ENCODE peak calls at places on chromosomes 13 and 19, in six cellular contexts. W is Calu3; C is activated CD4-positive, alpha-beta T cell treated with anti-CD3 and anti-CD28 coated beads for 24 hours; U is HS-5; Z is lung microvascular endothelial cell; F is stimulated activated CD4-positive, alpha-beta T cell treated with anti-CD3 and anti-CD28 coated beads, Interleukin-2, amount 100 ng/mL, for 48 hours. P is an unnamed sample.

GRCh38 chr13:33375421-33375820 is 89.9 kb upstream of the STARD13 start:
- DNase-seq in U (no peak), W (no peak), F (no peak), C (no peak), Z (no peak), P (no peak)

GRCh38 chr13:110524484-110525254 is 36.9 kb downstream of the RAB20 start:
- DNase-seq in U (no peak), Z (no peak), W (peak), F (no peak), C (no peak), P (no peak)

GRCh38 chr19:5934779-5935472 is 20.9 kb downstream of the CAPS start:
- DNase-seq in C (no peak), U (no peak), F (no peak), W (no peak), Z (peak), P (no peak)

GRCh38 chr13:106291006-106291405 is 244.5 kb downstream of the EFNB2 start:
- DNase-seq in F (no peak), Z (peak), C (no peak), W (no peak), U (no peak), P (no peak)

GRCh38 chr13:45367358-45367757 is 26.4 kb upstream of the TPT1 start:
- DNase-seq in C (peak), U (peak), Z (peak), F (peak), W (peak), P (peak)

GRCh38 chr13:22235285-22235949 is 564.5 kb downstream of the FGF9 start:
- DNase-seq in Z (no peak), C (no peak), W (peak), U (no peak), F (no peak), P (no peak)

GRCh38 chr13:49292742-49293498 is 45.2 kb downstream of the CDADC1 start:
- DNase-seq in U (no peak), C (no peak), F (no peak), W (no peak), Z (peak), P (no peak)

GRCh38 chr19:54209058-54209747 is 8.5 kb downstream of the RPS9 start:
- DNase-seq in F (no peak), U (no peak), C (no peak), Z (no peak), W (no peak), P (no peak)

GRCh38 chr19:1956868-1957492 is 16.0 kb downstream of the CSNK1G2 start:
- DNase-seq in W (no peak), F (no peak), U (no peak), Z (no peak), C (no peak), P (no peak)

GRCh38 chr13:20160346-20161274 is at the start of gene GJA3:
- DNase-seq in W (peak), Z (peak), C (peak), U (no peak), F (peak), P (peak)

GRCh38 chr13:49859568-49859967 is 67.1 kb upstream of the KPNA3 start:
- DNase-seq in W (peak), Z (peak), U (peak), C (no peak), F (no peak), P (no peak)

GRCh38 chr13:49649244-49649962 is 21.1 kb downstream of the ARL11 start:
- DNase-seq in Z (peak), W (no peak), U (no peak), F (no peak), C (no peak), P (no peak)

GRCh38 chr13:51783432-51784094 is 20.4 kb downstream of the DHRS12 start:
- DNase-seq in Z (no peak), U (no peak), F (no peak), W (no peak), C (no peak), P (peak)

GRCh38 chr13:79225487-79226232 is 180.4 kb downstream of the RBM26 start:
- DNase-seq in Z (no peak), C (no peak), U (no peak), W (no peak), F (no peak), P (no peak)

GRCh38 chr19:50835103-50835784 is 1.9 kb upstream of the KLK15 start:
- DNase-seq in C (no peak), Z (no peak), F (no peak), W (no peak), U (no peak), P (peak)

GRCh38 chr13:100394005-100394695 is 194.4 kb downstream of the GGACT start:
- DNase-seq in C (no peak), F (no peak), U (peak), W (no peak), Z (peak), P (no peak)

GRCh38 chr13:31638577-31638976 is 100.7 kb upstream of the RXFP2 start:
- DNase-seq in Z (peak), F (no peak), C (no peak), U (no peak), W (no peak), P (no peak)

GRCh38 chr13:31733066-31733465 is 6.3 kb upstream of the RXFP2 start:
- DNase-seq in W (no peak), Z (peak), F (no peak), C (no peak), U (no peak), P (no peak)

GRCh38 chr13:65660696-65661095 is 1569.4 kb downstream of the PCDH9 start:
- DNase-seq in Z (no peak), F (no peak), C (no peak), W (no peak), U (no peak), P (no peak)

GRCh38 chr13:112708560-112709240 is 18.9 kb downstream of the ATP11A start:
- DNase-seq in W (no peak), U (no peak), C (no peak), Z (no peak), F (no peak), P (no peak)

GRCh38 chr19:42206871-42207755 is 10.4 kb downstream of the DEDD2 start:
- DNase-seq in C (no peak), Z (peak), W (peak), F (no peak), U (no peak), P (no peak)

GRCh38 chr19:13013649-13014048 is 18.4 kb downstream of the NFIX start:
- DNase-seq in F (no peak), Z (no peak), U (no peak), C (no peak), W (no peak), P (no peak)

GRCh38 chr19:42313096-42313839 is at the start of gene TMEM145:
- DNase-seq in W (peak), C (no peak), F (no peak), U (no peak), Z (peak), P (peak)